ENCODE peak calls at places on chromosome 4, in five cellular contexts. One of them, this sample, is unnamed.

GRCh38 chr4:157242871-157243270 is 22.3 kb downstream of the GRIA2 start:
- DNase-seq in HEK293T: no peak
- DNase-seq in stimulated activated naive CD8-positive, alpha-beta T cell treated with anti-CD3 and anti-CD28 coated beads, Interleukin-15, Interleukin-2, amounts not matched to agents 100 U/mL and 50 U/mL, for 24 hours: no peak
- DNase-seq in GM10248: no peak
- DNase-seq in erythroblast: no peak
- DNase-seq in this sample: no peak

GRCh38 chr4:16067515-16067914 is 16.3 kb downstream of the PROM1 start:
- DNase-seq in HEK293T: no peak
- DNase-seq in stimulated activated naive CD8-positive, alpha-beta T cell treated with anti-CD3 and anti-CD28 coated beads, Interleukin-15, Interleukin-2, amounts not matched to agents 100 U/mL and 50 U/mL, for 24 hours: no peak
- DNase-seq in GM10248: no peak
- DNase-seq in erythroblast: no peak
- DNase-seq in this sample: no peak

GRCh38 chr4:89509708-89510269 is 202.2 kb upstream of the GPRIN3 start:
- DNase-seq in HEK293T: no peak
- DNase-seq in stimulated activated naive CD8-positive, alpha-beta T cell treated with anti-CD3 and anti-CD28 coated beads, Interleukin-15, Interleukin-2, amounts not matched to agents 100 U/mL and 50 U/mL, for 24 hours: no peak
- DNase-seq in GM10248: peak
- DNase-seq in erythroblast: no peak
- DNase-seq in this sample: peak

GRCh38 chr4:139934336-139934735 is 219.6 kb downstream of the MAML3 start:
- DNase-seq in HEK293T: no peak
- DNase-seq in stimulated activated naive CD8-positive, alpha-beta T cell treated with anti-CD3 and anti-CD28 coated beads, Interleukin-15, Interleukin-2, amounts not matched to agents 100 U/mL and 50 U/mL, for 24 hours: no peak
- DNase-seq in GM10248: no peak
- DNase-seq in erythroblast: no peak
- DNase-seq in this sample: peak

GRCh38 chr4:26326791-26327190 is 6.0 kb downstream of the RBPJ start:
- DNase-seq in HEK293T: no peak
- DNase-seq in stimulated activated naive CD8-positive, alpha-beta T cell treated with anti-CD3 and anti-CD28 coated beads, Interleukin-15, Interleukin-2, amounts not matched to agents 100 U/mL and 50 U/mL, for 24 hours: no peak
- DNase-seq in GM10248: no peak
- DNase-seq in erythroblast: no peak
- DNase-seq in this sample: peak

GRCh38 chr4:4854649-4855292 is 4.7 kb upstream of the MSX1 start:
- DNase-seq in HEK293T: no peak
- DNase-seq in stimulated activated naive CD8-positive, alpha-beta T cell treated with anti-CD3 and anti-CD28 coated beads, Interleukin-15, Interleukin-2, amounts not matched to agents 100 U/mL and 50 U/mL, for 24 hours: no peak
- DNase-seq in GM10248: no peak
- DNase-seq in erythroblast: no peak
- DNase-seq in this sample: no peak

GRCh38 chr4:3706111-3706511 is 60.1 kb upstream of the ADRA2C start:
- DNase-seq in HEK293T: no peak
- DNase-seq in stimulated activated naive CD8-positive, alpha-beta T cell treated with anti-CD3 and anti-CD28 coated beads, Interleukin-15, Interleukin-2, amounts not matched to agents 100 U/mL and 50 U/mL, for 24 hours: no peak
- DNase-seq in GM10248: no peak
- DNase-seq in erythroblast: no peak
- DNase-seq in this sample: no peak

GRCh38 chr4:138243369-138243768 is 1.2 kb upstream of the SLC7A11 start:
- DNase-seq in HEK293T: no peak
- DNase-seq in stimulated activated naive CD8-positive, alpha-beta T cell treated with anti-CD3 and anti-CD28 coated beads, Interleukin-15, Interleukin-2, amounts not matched to agents 100 U/mL and 50 U/mL, for 24 hours: no peak
- DNase-seq in GM10248: no peak
- DNase-seq in erythroblast: peak
- DNase-seq in this sample: no peak

GRCh38 chr4:181647396-181648107 is 595.6 kb upstream of the TENM3 start:
- DNase-seq in HEK293T: peak
- DNase-seq in stimulated activated naive CD8-positive, alpha-beta T cell treated with anti-CD3 and anti-CD28 coated beads, Interleukin-15, Interleukin-2, amounts not matched to agents 100 U/mL and 50 U/mL, for 24 hours: no peak
- DNase-seq in GM10248: no peak
- DNase-seq in erythroblast: no peak
- DNase-seq in this sample: peak

GRCh38 chr4:140136509-140136908 is 17.5 kb downstream of the MAML3 start:
- DNase-seq in HEK293T: no peak
- DNase-seq in stimulated activated naive CD8-positive, alpha-beta T cell treated with anti-CD3 and anti-CD28 coated beads, Interleukin-15, Interleukin-2, amounts not matched to agents 100 U/mL and 50 U/mL, for 24 hours: no peak
- DNase-seq in GM10248: no peak
- DNase-seq in erythroblast: no peak
- DNase-seq in this sample: peak

GRCh38 chr4:172514011-172514410 is 654.6 kb upstream of the GALNT7 start:
- DNase-seq in HEK293T: no peak
- DNase-seq in stimulated activated naive CD8-positive, alpha-beta T cell treated with anti-CD3 and anti-CD28 coated beads, Interleukin-15, Interleukin-2, amounts not matched to agents 100 U/mL and 50 U/mL, for 24 hours: no peak
- DNase-seq in GM10248: no peak
- DNase-seq in erythroblast: no peak
- DNase-seq in this sample: no peak

GRCh38 chr4:4480205-4480604 is 61.6 kb downstream of the STX18 start:
- DNase-seq in HEK293T: no peak
- DNase-seq in stimulated activated naive CD8-positive, alpha-beta T cell treated with anti-CD3 and anti-CD28 coated beads, Interleukin-15, Interleukin-2, amounts not matched to agents 100 U/mL and 50 U/mL, for 24 hours: no peak
- DNase-seq in GM10248: no peak
- DNase-seq in erythroblast: no peak
- DNase-seq in this sample: no peak

GRCh38 chr4:10094841-10095240 is 21.8 kb downstream of the WDR1 start:
- DNase-seq in HEK293T: no peak
- DNase-seq in stimulated activated naive CD8-positive, alpha-beta T cell treated with anti-CD3 and anti-CD28 coated beads, Interleukin-15, Interleukin-2, amounts not matched to agents 100 U/mL and 50 U/mL, for 24 hours: peak
- DNase-seq in GM10248: no peak
- DNase-seq in erythroblast: no peak
- DNase-seq in this sample: no peak

GRCh38 chr4:48483006-48483776 is at the start of gene SLC10A4:
- DNase-seq in HEK293T: peak
- DNase-seq in stimulated activated naive CD8-positive, alpha-beta T cell treated with anti-CD3 and anti-CD28 coated beads, Interleukin-15, Interleukin-2, amounts not matched to agents 100 U/mL and 50 U/mL, for 24 hours: peak
- DNase-seq in GM10248: peak
- DNase-seq in erythroblast: peak
- DNase-seq in this sample: no peak

GRCh38 chr4:15006416-15007024 is 4.2 kb downstream of the CPEB2 start:
- DNase-seq in HEK293T: no peak
- DNase-seq in stimulated activated naive CD8-positive, alpha-beta T cell treated with anti-CD3 and anti-CD28 coated beads, Interleukin-15, Interleukin-2, amounts not matched to agents 100 U/mL and 50 U/mL, for 24 hours: no peak
- DNase-seq in GM10248: peak
- DNase-seq in erythroblast: peak
- DNase-seq in this sample: no peak

GRCh38 chr4:48557478-48557877 is 67.4 kb downstream of the ZAR1 start:
- DNase-seq in HEK293T: no peak
- DNase-seq in stimulated activated naive CD8-positive, alpha-beta T cell treated with anti-CD3 and anti-CD28 coated beads, Interleukin-15, Interleukin-2, amounts not matched to agents 100 U/mL and 50 U/mL, for 24 hours: no peak
- DNase-seq in GM10248: no peak
- DNase-seq in erythroblast: peak
- DNase-seq in this sample: peak

GRCh38 chr4:54961357-54961975 is 163.9 kb downstream of the KDR start:
- DNase-seq in HEK293T: peak
- DNase-seq in stimulated activated naive CD8-positive, alpha-beta T cell treated with anti-CD3 and anti-CD28 coated beads, Interleukin-15, Interleukin-2, amounts not matched to agents 100 U/mL and 50 U/mL, for 24 hours: no peak
- DNase-seq in GM10248: no peak
- DNase-seq in erythroblast: peak
- DNase-seq in this sample: peak

GRCh38 chr4:62797221-62797620 is 1597.1 kb downstream of the ADGRL3 start:
- DNase-seq in HEK293T: no peak
- DNase-seq in stimulated activated naive CD8-positive, alpha-beta T cell treated with anti-CD3 and anti-CD28 coated beads, Interleukin-15, Interleukin-2, amounts not matched to agents 100 U/mL and 50 U/mL, for 24 hours: no peak
- DNase-seq in GM10248: no peak
- DNase-seq in erythroblast: no peak
- DNase-seq in this sample: no peak

GRCh38 chr4:138953962-138954371 is 61.6 kb upstream of the NOCT start:
- DNase-seq in HEK293T: no peak
- DNase-seq in stimulated activated naive CD8-positive, alpha-beta T cell treated with anti-CD3 and anti-CD28 coated beads, Interleukin-15, Interleukin-2, amounts not matched to agents 100 U/mL and 50 U/mL, for 24 hours: no peak
- DNase-seq in GM10248: no peak
- DNase-seq in erythroblast: no peak
- DNase-seq in this sample: peak

GRCh38 chr4:103091601-103092223 is 7.9 kb downstream of the BDH2 start:
- DNase-seq in HEK293T: peak
- DNase-seq in stimulated activated naive CD8-positive, alpha-beta T cell treated with anti-CD3 and anti-CD28 coated beads, Interleukin-15, Interleukin-2, amounts not matched to agents 100 U/mL and 50 U/mL, for 24 hours: peak
- DNase-seq in GM10248: peak
- DNase-seq in erythroblast: peak
- DNase-seq in this sample: peak

GRCh38 chr4:58411904-58412303 is 1301.7 kb upstream of the IGFBP7 start:
- DNase-seq in HEK293T: no peak
- DNase-seq in stimulated activated naive CD8-positive, alpha-beta T cell treated with anti-CD3 and anti-CD28 coated beads, Interleukin-15, Interleukin-2, amounts not matched to agents 100 U/mL and 50 U/mL, for 24 hours: no peak
- DNase-seq in GM10248: no peak
- DNase-seq in erythroblast: no peak
- DNase-seq in this sample: no peak